ENCODE peak calls at places on chromosomes 3 and 15, in six cellular contexts. H, E, O, Q, F and Y are unnamed samples.

GRCh38 chr3:7977245-7978103 is 524.1 kb upstream of the LMCD1 start:
- DNase-seq in Q (no peak), F (no peak), E (no peak), H (no peak), O (no peak), Y (no peak)

GRCh38 chr15:81473177-81473576 is 99.2 kb upstream of the TMC3 start:
- DNase-seq in F (no peak), O (no peak), E (no peak), H (no peak), Q (no peak), Y (no peak)

GRCh38 chr3:28634019-28634418 is 285.4 kb upstream of the AZI2 start:
- DNase-seq in Q (no peak), E (no peak), H (no peak), O (no peak), F (no peak), Y (no peak)

GRCh38 chr3:187041362-187042061 is 97.8 kb downstream of the RPL39L start:
- DNase-seq in E (no peak), F (peak), H (peak), O (no peak), Q (no peak), Y (no peak)

GRCh38 chr3:25572919-25573385 is 91.8 kb downstream of the TOP2B start:
- DNase-seq in H (no peak), F (peak), E (no peak), Q (no peak), O (no peak), Y (no peak)

GRCh38 chr15:44261007-44261706 is 27.4 kb upstream of the GOLM2 start:
- DNase-seq in F (no peak), H (no peak), O (no peak), E (peak), Q (no peak), Y (peak)

GRCh38 chr3:187963677-187964385 is 190.1 kb upstream of the LPP start:
- DNase-seq in H (no peak), F (peak), Q (peak), E (no peak), O (no peak), Y (no peak)

GRCh38 chr3:146243559-146243958 is 7.3 kb downstream of the PLSCR4 start:
- DNase-seq in Q (no peak), H (no peak), E (no peak), O (no peak), F (no peak), Y (no peak)

GRCh38 chr15:33206366-33206765 is 11.9 kb upstream of the FMN1 start:
- DNase-seq in O (no peak), Q (no peak), E (peak), F (no peak), H (no peak), Y (no peak)

GRCh38 chr3:70603103-70603502 is 290.7 kb upstream of the MDFIC2 start:
- DNase-seq in E (no peak), H (peak), F (no peak), O (no peak), Q (no peak), Y (no peak)

GRCh38 chr3:146851665-146852064 is 246.5 kb upstream of the PLSCR5 start:
- DNase-seq in E (no peak), F (no peak), O (no peak), H (no peak), Q (no peak), Y (no peak)

GRCh38 chr3:33437556-33438283 is 2.5 kb downstream of the UBP1 start:
- DNase-seq in O (no peak), H (no peak), E (peak), F (peak), Q (peak), Y (no peak)